ENCODE peak calls at places on chromosomes 13 and 19, in ten cellular contexts. X is NCI-H2171 treated with DMSO at 0.1 percent for 48 hours; P is head of caudate nucleus; B is LoVo; H is hepatocyte; C is mucosa of descending colon; I is stimulated activated CD8-positive, alpha-beta memory T cell treated with anti-CD3 and anti-CD28 coated beads, Interleukin-7, amount 100 ng/mL, for 24 hours; F is activated CD4-positive, alpha-beta T cell treated with anti-CD3 and anti-CD28 coated beads for 24 hours; J is ovary; U is T-cell. N is an unnamed sample.

GRCh38 chr19:17564783-17565182 is 9.3 kb downstream of the COLGALT1 start:
- DNase-seq in X (no peak), P (no peak), B (no peak), H (no peak), C (no peak), I (no peak), F (no peak), J (no peak), U (no peak), N (no peak)

GRCh38 chr19:38648789-38649304 is 1.4 kb downstream of the ACTN4 start:
- DNase-seq in X (no peak), P (no peak), B (no peak), H (peak; percentile 16), C (peak; percentile 31), I (no peak), F (no peak), J (no peak), U (no peak), N (no peak)

GRCh38 chr13:76307157-76307556 is 579.0 kb downstream of the KCTD12 start:
- DNase-seq in X (no peak), P (no peak), B (no peak), H (peak; percentile 58), C (no peak), I (no peak), F (no peak), J (no peak), U (no peak), N (no peak)

GRCh38 chr13:73837147-73837546 is 297.1 kb downstream of the KLF12 start:
- DNase-seq in X (no peak), P (no peak), B (no peak), H (no peak), C (no peak), I (no peak), F (no peak), J (no peak), U (no peak), N (no peak)

GRCh38 chr13:23321534-23322241 is 111.8 kb downstream of the SACS start:
- DNase-seq in X (no peak), P (peak; percentile 55), B (peak; percentile 50), H (peak; percentile 62), C (peak; percentile 17), I (no peak), F (no peak), J (no peak), U (no peak), N (peak; percentile 20)

GRCh38 chr19:6084821-6085220 is 25.5 kb downstream of the RFX2 start:
- DNase-seq in X (no peak), P (no peak), B (no peak), H (no peak), C (no peak), I (no peak), F (no peak), J (no peak), U (no peak), N (no peak)

GRCh38 chr13:67736646-67737420 is 506.7 kb upstream of the PCDH9 start:
- DNase-seq in X (no peak), P (peak; percentile 60), B (no peak), H (peak; percentile 55), C (peak; percentile 41), I (no peak), F (no peak), J (no peak), U (no peak), N (no peak)

GRCh38 chr13:80379245-80379644 is 38.3 kb upstream of the SPRY2 start:
- DNase-seq in X (no peak), P (no peak), B (peak; percentile 50), H (peak; percentile 14), C (no peak), I (no peak), F (no peak), J (no peak), U (no peak), N (no peak)

GRCh38 chr13:20193142-20193923 is 595 bp upstream of the GJB2 start:
- DNase-seq in X (no peak), P (no peak), B (no peak), H (no peak), C (peak; percentile 16), I (no peak), F (no peak), J (no peak), U (peak; percentile 9), N (no peak)

GRCh38 chr13:112808377-112809140 is 118.7 kb downstream of the ATP11A start:
- DNase-seq in X (no peak), P (no peak), B (no peak), H (no peak), C (no peak), I (no peak), F (no peak), J (no peak), U (no peak), N (peak; percentile 16)

GRCh38 chr13:62760724-62761123 is 1345.1 kb upstream of the PCDH20 start:
- DNase-seq in X (no peak), P (no peak), B (no peak), H (no peak), C (no peak), I (no peak), F (no peak), J (no peak), U (no peak), N (no peak)

GRCh38 chr13:31051999-31052398 is 109.7 kb downstream of the HSPH1 start:
- DNase-seq in X (no peak), P (no peak), B (no peak), H (no peak), C (no peak), I (no peak), F (no peak), J (no peak), U (no peak), N (no peak)

GRCh38 chr19:15544283-15544682 is 36.0 kb downstream of the CYP4F22 start:
- DNase-seq in X (no peak), P (no peak), B (no peak), H (no peak), C (no peak), I (no peak), F (no peak), J (no peak), U (no peak), N (no peak)

GRCh38 chr13:59690857-59691500 is 472.7 kb downstream of the DIAPH3 start:
- DNase-seq in X (no peak), P (no peak), B (no peak), H (no peak), C (no peak), I (no peak), F (no peak), J (no peak), U (no peak), N (no peak)

GRCh38 chr19:17337675-17338439 is 504 bp downstream of the GTPBP3 start:
- DNase-seq in X (peak; percentile 57), P (peak; percentile 47), B (peak; percentile 33), H (no peak), C (no peak), I (peak; percentile 17), F (no peak), J (no peak), U (no peak), N (no peak)

GRCh38 chr19:27794444-27795042 is 1418.4 kb downstream of the UQCRFS1 start:
- DNase-seq in X (no peak), P (no peak), B (no peak), H (peak; percentile 57), C (no peak), I (no peak), F (no peak), J (no peak), U (peak; percentile 3), N (peak; percentile 40)

GRCh38 chr13:97904059-97904458 is 49.4 kb upstream of the IPO5 start:
- DNase-seq in X (no peak), P (no peak), B (no peak), H (no peak), C (no peak), I (no peak), F (no peak), J (no peak), U (no peak), N (no peak)

GRCh38 chr13:41645313-41645712 is 188.0 kb downstream of the RGCC start:
- DNase-seq in X (no peak), P (no peak), B (no peak), H (peak; percentile 53), C (no peak), I (no peak), F (no peak), J (no peak), U (no peak), N (no peak)

GRCh38 chr13:48333976-48334375 is 30.4 kb downstream of the RB1 start:
- DNase-seq in X (no peak), P (no peak), B (no peak), H (no peak), C (no peak), I (no peak), F (no peak), J (no peak), U (no peak), N (no peak)

GRCh38 chr13:113040031-113040430 is 65.6 kb upstream of the F7 start:
- DNase-seq in X (no peak), P (no peak), B (no peak), H (no peak), C (no peak), I (no peak), F (no peak), J (no peak), U (no peak), N (no peak)

N was measured in adrenal gland.